ENCODE peak calls at places on chromosomes 3 and 15, in four cellular contexts. Q is AG08396; K is nephron progenitor cell; G is central memory CD8-positive, alpha-beta T cell. I is an unnamed sample.

GRCh38 chr3:142086581-142087090 is 62.7 kb downstream of the TFDP2 start:
- DNase-seq in Q (no peak), K (no peak), G (no peak), I (no peak)

GRCh38 chr15:68578175-68578959 is 426 bp upstream of the CORO2B start:
- DNase-seq in G (no peak), K (peak), Q (peak), I (peak)

GRCh38 chr15:40118473-40118872 is 9.8 kb upstream of the BMF start:
- DNase-seq in K (no peak), Q (no peak), G (no peak), I (no peak)

GRCh38 chr15:75904241-75904631 is 558 bp downstream of the FBXO22 start:
- DNase-seq in Q (peak), K (peak), G (no peak), I (peak)

GRCh38 chr3:9884555-9885165 is 4.6 kb upstream of the CIDEC start:
- DNase-seq in Q (peak), G (no peak), K (no peak), I (peak)

GRCh38 chr3:163924600-163924999 is 1153.7 kb downstream of the SI start:
- DNase-seq in Q (no peak), K (no peak), G (no peak), I (no peak)

GRCh38 chr3:73697020-73697419 is 72.3 kb upstream of the PDZRN3 start:
- DNase-seq in K (no peak), Q (no peak), G (no peak), I (no peak)

GRCh38 chr15:63755162-63755561 is 78.6 kb downstream of the HERC1 start:
- DNase-seq in Q (no peak), G (no peak), K (no peak), I (no peak)

GRCh38 chr3:157544501-157545139 is 41.4 kb upstream of the VEPH1 start:
- DNase-seq in Q (no peak), K (no peak), G (no peak), I (peak)